ENCODE peak calls at places on chromosomes 5 and 9, in nine cellular contexts. L, U, J, B, A, C, I, E and S are unnamed samples.

GRCh38 chr5:59007460-59008063 is 424.7 kb downstream of the RAB3C start:
- DNase-seq in A (no peak), U (no peak), B (peak; percentile 38), E (peak; percentile 9), L (peak; percentile 46), J (no peak), C (no peak), I (no peak), S (no peak)

GRCh38 chr5:180644129-180644824 is 5.1 kb downstream of the FLT4 start:
- DNase-seq in U (no peak), C (no peak), J (no peak), L (no peak), I (no peak), B (no peak), A (no peak), E (no peak), S (no peak)

GRCh38 chr5:134609232-134609851 is 23.3 kb downstream of the SAR1B start:
- DNase-seq in C (no peak), E (no peak), L (no peak), I (no peak), J (no peak), A (no peak), U (peak; percentile 6), B (peak; percentile 70), S (no peak)

GRCh38 chr5:36740259-36740898 is 134.0 kb downstream of the SLC1A3 start:
- DNase-seq in I (no peak), U (no peak), B (no peak), L (no peak), J (no peak), E (no peak), C (no peak), A (no peak), S (no peak)

GRCh38 chr5:176734756-176735342 is 75.5 kb upstream of the UNC5A start:
- DNase-seq in U (no peak), L (no peak), C (peak; percentile 30), B (no peak), J (no peak), E (no peak), A (no peak), I (no peak), S (no peak)

GRCh38 chr9:128917151-128917849 is 3.5 kb upstream of the PHYHD1 start:
- DNase-seq in E (peak; percentile 86), U (peak; percentile 72), J (no peak), B (no peak), L (peak; percentile 52), A (no peak), I (no peak), C (peak; percentile 92), S (peak; percentile 71)

GRCh38 chr9:77926314-77926959 is 105.2 kb downstream of the GNAQ start:
- DNase-seq in U (no peak), A (no peak), B (no peak), J (no peak), I (no peak), C (no peak), L (peak; percentile 56), E (peak; percentile 27), S (no peak)

GRCh38 chr5:166899343-166899742 is 1392.1 kb upstream of the WWC1 start:
- DNase-seq in E (no peak), B (no peak), A (no peak), I (no peak), U (no peak), L (no peak), C (no peak), J (no peak), S (no peak)

GRCh38 chr5:61817472-61818326 is 485.6 kb downstream of the ZSWIM6 start:
- DNase-seq in A (no peak), E (peak; percentile 38), L (peak; percentile 63), B (peak; percentile 65), I (no peak), C (no peak), J (no peak), U (peak; percentile 31), S (peak; percentile 38)

GRCh38 chr5:88883566-88884434 is 816 bp upstream of the MEF2C start:
- DNase-seq in I (peak; percentile 15), U (peak; percentile 65), C (no peak), B (peak; percentile 83), J (no peak), A (no peak), L (peak; percentile 53), E (peak; percentile 73), S (peak; percentile 67)

GRCh38 chr9:120531683-120532300 is 48.2 kb downstream of the CDK5RAP2 start:
- DNase-seq in A (no peak), C (no peak), J (no peak), I (no peak), E (peak; percentile 35), L (peak; percentile 74), B (peak; percentile 67), U (peak; percentile 27), S (no peak)

GRCh38 chr5:124634820-124635323 is 111.6 kb downstream of the ZNF608 start:
- DNase-seq in E (peak; percentile 25), B (peak; percentile 36), A (no peak), U (no peak), I (no peak), J (no peak), C (no peak), L (no peak), S (no peak)

GRCh38 chr5:54304031-54304430 is 6.3 kb downstream of the ARL15 start:
- DNase-seq in I (no peak), C (no peak), A (no peak), J (no peak), B (no peak), U (no peak), E (no peak), L (no peak), S (no peak)